ENCODE peak calls at places on chromosome 21, in six cellular contexts. S is K562, L is HepG2, B is H1, K is SK-N-SH, H is GM12878. T is an unnamed sample.

GRCh38 chr21:43864313-43864805 is 664 bp upstream of the AGPAT3 start:
- DNase-seq in S (peak), L (no peak), B (peak), K (peak), H (no peak), T (peak)

GRCh38 chr21:35503646-35504045 is 454.5 kb upstream of the RUNX1 start:
- DNase-seq in S (no peak), L (no peak), B (no peak), K (no peak), H (no peak), T (no peak)

GRCh38 chr21:43598416-43599120 is 60.7 kb downstream of the HSF2BP start:
- DNase-seq in S (no peak), L (no peak), B (no peak), K (no peak), H (no peak), T (no peak)

GRCh38 chr21:29235714-29236197 is 63.0 kb upstream of the BACH1 start:
- DNase-seq in S (no peak), L (no peak), B (no peak), K (no peak), H (peak), T (no peak)

GRCh38 chr21:42146251-42146805 is 72.6 kb upstream of the ABCG1 start:
- DNase-seq in S (no peak), L (no peak), B (no peak), K (no peak), H (no peak), T (no peak)

GRCh38 chr21:44267655-44268142 is 6.0 kb upstream of the DNMT3L start:
- DNase-seq in S (peak), L (peak), B (peak), K (no peak), H (peak), T (peak)

GRCh38 chr21:28445081-28445830 is 547.4 kb downstream of the LTN1 start:
- DNase-seq in S (no peak), L (no peak), B (no peak), K (no peak), H (no peak), T (no peak)

GRCh38 chr21:23899561-23899960 is 1707.7 kb downstream of the MRPL39 start:
- DNase-seq in S (no peak), L (no peak), B (no peak), K (no peak), H (no peak), T (no peak)

GRCh38 chr21:40047211-40047610 is 180.0 kb downstream of the PCP4 start:
- DNase-seq in S (no peak), L (no peak), B (no peak), K (no peak), H (no peak), T (no peak)

GRCh38 chr21:28675265-28676041 is 317.2 kb downstream of the LTN1 start:
- DNase-seq in S (no peak), L (no peak), B (no peak), K (no peak), H (no peak), T (no peak)

GRCh38 chr21:22363504-22363903 is 1365.3 kb downstream of the NCAM2 start:
- DNase-seq in S (no peak), L (no peak), B (no peak), K (no peak), H (no peak), T (no peak)

GRCh38 chr21:37536616-37537278 is 170.2 kb downstream of the DYRK1A start:
- DNase-seq in S (no peak), L (no peak), B (no peak), K (no peak), H (no peak), T (no peak)

GRCh38 chr21:42669069-42669468 is 15.6 kb downstream of the PDE9A start:
- DNase-seq in S (no peak), L (peak), B (no peak), K (no peak), H (no peak), T (no peak)

GRCh38 chr21:45740088-45740440 is 96.5 kb downstream of the PCBP3 start:
- DNase-seq in S (no peak), L (no peak), B (peak), K (no peak), H (no peak), T (no peak)

GRCh38 chr21:45745256-45745655 is 101.7 kb downstream of the PCBP3 start:
- DNase-seq in S (no peak), L (no peak), B (no peak), K (no peak), H (no peak), T (no peak)

GRCh38 chr21:45739218-45740087 is 95.9 kb downstream of the PCBP3 start:
- DNase-seq in S (no peak), L (no peak), B (no peak), K (no peak), H (no peak), T (no peak)

GRCh38 chr21:45740491-45741357 is 97.2 kb downstream of the PCBP3 start:
- DNase-seq in S (no peak), L (no peak), B (peak), K (no peak), H (no peak), T (no peak)

GRCh38 chr21:45741691-45742090 is 98.2 kb downstream of the PCBP3 start:
- DNase-seq in S (no peak), L (no peak), B (no peak), K (no peak), H (no peak), T (no peak)
- TF ChIP-seq GABPA in S (no peak), L (no peak), B (no peak), K (no peak), H (no peak), T (no peak)

DNA sequence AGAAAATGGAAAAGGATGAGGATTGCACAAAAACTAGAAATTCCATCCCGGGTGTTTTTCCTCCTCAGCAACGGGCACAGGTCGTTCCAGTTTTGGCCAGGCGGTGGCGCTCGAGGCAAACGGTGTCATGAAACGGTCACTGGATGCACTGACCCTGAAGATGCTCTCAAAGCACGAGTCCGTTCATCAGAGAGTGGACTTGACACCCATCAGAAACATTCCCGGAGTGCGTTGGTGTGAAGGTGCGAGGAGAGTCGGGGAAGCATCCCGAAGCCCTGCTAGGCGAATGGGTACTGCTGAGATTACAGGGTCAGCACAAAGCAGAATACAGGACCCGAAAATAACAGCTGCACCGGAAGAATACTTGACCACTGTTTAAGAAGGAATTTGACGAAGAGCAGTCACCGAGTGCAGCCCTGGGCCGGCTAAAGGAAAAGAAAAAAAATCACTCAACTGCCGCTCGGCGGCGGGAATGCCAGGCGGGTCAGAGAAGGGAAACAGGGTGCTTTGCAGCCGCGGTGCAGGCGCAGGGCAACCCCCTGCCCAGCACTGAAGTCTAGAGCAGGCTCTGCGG is 71.7 kb upstream of the ETS2 start:
- DNase-seq in S (peak), L (peak), B (peak), K (peak), H (peak), T (peak)
- H3K4me3 ChIP-seq in S (no peak), L (no peak), B (peak), K (peak), H (peak), T (peak)

GRCh38 chr21:25995283-25995682 is 175.3 kb downstream of the APP start:
- DNase-seq in S (no peak), L (no peak), B (no peak), K (no peak), H (no peak), T (no peak)

GRCh38 chr21:26001356-26001755 is 169.2 kb downstream of the APP start:
- DNase-seq in S (no peak), L (no peak), B (no peak), K (no peak), H (no peak), T (no peak)

GRCh38 chr21:25994758-25995163 is 175.8 kb downstream of the APP start:
- DNase-seq in S (no peak), L (no peak), B (no peak), K (no peak), H (no peak), T (no peak)

GRCh38 chr21:25999935-26000582 is 170.5 kb downstream of the APP start:
- DNase-seq in S (no peak), L (no peak), B (no peak), K (no peak), H (no peak), T (no peak)

DNA sequence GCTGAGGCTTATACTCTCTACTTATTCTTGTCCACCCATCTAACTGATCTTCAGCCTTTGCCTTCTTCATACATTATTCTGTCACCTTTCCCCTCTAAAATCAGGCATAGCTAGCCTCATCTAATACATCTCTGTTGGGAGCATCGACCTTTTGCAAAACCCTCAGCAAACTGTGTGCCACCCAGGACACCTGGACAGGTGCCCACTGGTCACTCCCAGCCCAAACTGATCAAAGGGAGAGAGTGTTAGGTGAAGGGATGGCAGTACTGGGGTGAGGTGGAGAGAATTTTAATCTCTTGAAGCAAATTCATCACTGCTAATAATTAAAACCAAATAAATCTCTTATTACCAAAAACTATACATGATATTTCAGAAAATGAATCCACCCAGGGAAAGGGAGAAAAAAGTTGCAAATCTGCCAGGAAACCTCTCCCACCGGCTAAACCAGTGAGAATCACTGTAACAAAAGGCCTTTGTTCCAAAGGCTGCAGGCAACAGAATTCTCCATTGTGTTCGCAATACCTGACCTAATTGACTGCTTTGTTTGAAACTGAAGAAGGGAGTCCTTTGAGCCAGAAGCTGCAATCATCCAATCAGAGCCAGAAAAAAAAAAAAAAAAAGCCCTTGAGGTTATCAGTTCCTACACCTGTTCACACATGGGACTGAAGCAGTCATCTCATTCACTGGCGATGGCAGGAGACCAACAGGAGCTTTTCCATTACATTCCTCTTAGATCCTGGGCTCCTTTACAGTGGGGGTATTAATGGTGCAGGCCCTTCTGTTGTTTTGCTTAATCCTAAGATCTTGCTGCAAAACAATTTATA is 172.6 kb downstream of the APP start:
- DNase-seq in S (no peak), L (peak), B (no peak), K (no peak), H (no peak), T (no peak)
- TF ChIP-seq GABPA in S (no peak), L (no peak), B (no peak), K (no peak), H (no peak), T (no peak)

DNA sequence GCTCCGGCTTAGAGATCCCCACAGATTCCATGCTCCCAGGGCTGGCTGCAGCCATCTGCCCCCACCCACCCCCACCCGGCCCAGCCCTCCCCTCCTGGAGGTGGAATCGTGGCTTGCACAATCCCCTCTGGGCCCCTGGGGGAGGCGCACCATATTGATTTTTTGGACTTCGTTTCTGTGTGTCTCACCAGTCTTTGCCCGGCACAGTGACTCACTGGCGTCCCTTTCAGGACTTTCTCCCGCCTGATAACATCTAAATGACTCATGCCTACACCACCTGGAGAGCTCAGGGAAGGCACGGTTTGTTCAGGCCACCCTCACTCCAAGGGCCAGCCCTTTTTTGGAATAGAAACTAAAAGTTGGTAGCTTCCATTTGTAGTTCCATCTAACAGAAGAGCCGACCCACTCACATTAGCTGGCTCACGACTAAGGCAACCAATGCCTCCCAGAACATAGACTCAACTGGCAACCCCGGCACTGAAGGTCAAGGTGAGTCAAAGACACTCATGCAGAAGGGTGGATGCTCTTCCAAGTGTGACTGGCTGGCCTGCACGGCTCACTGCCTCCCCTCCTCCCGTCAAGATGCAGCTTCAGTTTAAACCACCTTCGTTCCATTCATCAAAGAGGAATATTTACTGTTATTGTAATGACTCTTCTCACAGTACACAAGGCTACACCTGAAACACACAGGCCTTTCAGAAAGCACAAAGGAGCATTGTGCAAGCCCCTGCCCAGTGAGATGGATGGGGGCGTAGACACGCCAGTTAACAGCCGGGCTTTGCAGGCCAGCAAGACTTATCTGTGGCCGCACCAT is 18.1 kb upstream of the ETS2 start:
- DNase-seq in S (peak), L (peak), B (no peak), K (no peak), H (no peak), T (no peak)
- H3K4me3 ChIP-seq in S (no peak), L (peak), B (no peak), K (no peak), H (no peak), T (no peak)

DNA sequence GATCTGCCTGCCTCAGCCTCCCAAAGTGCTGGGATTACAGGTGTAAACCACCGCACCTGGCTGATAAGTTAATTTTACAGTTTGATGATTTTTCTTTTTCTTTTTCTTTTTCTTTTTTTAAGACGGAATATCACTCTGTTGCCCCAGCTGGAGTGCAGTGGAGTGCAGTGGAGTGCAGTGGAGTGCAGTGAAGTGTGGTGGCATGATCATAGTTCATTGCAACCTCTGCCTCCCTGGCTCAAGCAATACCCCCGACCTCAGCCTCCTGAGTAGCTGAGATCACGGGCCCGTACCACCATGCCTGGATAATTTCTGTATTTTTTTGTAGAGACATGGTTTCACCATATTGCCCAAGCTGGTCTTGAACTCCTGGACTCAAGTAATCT is 84.4 kb upstream of the CXADR start:
- DNase-seq in S (no peak), L (no peak), B (no peak), K (no peak), H (peak), T (no peak)
- TF ChIP-seq GABPA in S (no peak), L (no peak), B (no peak), K (no peak), H (no peak), T (no peak)

GRCh38 chr21:33588485-33589335 is at the start of gene DONSON:
- DNase-seq in S (peak), L (peak), B (peak), K (peak), H (peak), T (peak)

GRCh38 chr21:33584455-33584854 is 4.0 kb downstream of the DONSON start:
- DNase-seq in S (peak), L (no peak), B (no peak), K (no peak), H (no peak), T (no peak)

GRCh38 chr21:33587792-33588484 is 546 bp downstream of the DONSON start:
- DNase-seq in S (no peak), L (no peak), B (no peak), K (no peak), H (no peak), T (no peak)

DNA sequence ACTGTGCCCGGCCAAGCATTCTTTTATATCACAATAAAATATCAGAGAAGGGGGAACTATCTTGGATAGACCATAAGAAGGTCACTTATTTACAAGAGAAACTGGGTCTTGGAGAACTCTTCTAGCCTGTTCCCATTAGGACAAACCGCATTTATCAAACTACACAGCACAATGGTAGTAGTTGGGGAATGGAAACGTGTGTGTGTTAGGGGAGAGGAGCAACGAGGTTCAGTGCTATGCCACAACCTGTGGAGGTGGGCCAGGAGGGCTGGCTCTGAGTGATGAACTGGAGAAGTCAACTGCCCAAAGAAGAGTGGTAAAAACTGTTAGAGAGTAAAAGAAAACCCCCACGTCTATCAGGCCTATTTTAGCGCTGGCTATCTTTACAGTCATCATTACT is 1.6 kb downstream of the DONSON start:
- DNase-seq in S (no peak), L (no peak), B (no peak), K (no peak), H (no peak), T (no peak)
- H3K4me3 ChIP-seq in S (peak), L (peak), B (peak), K (peak), H (peak), T (no peak)

DNA sequence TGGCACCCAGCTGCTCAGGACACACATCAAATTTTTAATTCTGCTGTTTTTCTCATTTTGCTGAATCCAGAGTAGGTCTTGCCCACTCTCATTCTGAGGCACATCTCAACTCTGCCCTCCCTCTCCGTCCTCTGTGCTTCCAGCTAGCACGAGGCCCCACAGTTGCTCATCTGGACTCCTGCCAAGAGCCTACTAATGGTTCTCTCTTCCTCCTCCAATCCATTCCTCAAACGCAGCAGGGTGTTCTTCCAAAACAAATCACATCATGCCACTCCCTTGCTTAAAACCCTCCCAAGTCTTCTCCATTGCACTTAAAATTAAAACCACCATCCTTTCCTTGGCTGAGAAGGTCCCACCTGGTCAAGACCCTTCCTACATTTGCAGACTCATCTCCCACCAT is 49.8 kb upstream of the SCAF4 start:
- DNase-seq in S (no peak), L (no peak), B (no peak), K (no peak), H (no peak), T (no peak)
- TF ChIP-seq GABPA in S (no peak), L (no peak), B (no peak), K (no peak), H (no peak), T (no peak)

T was measured in HL-60.